ENCODE peak calls at places on chromosomes 13 and 19, in four cellular contexts. O, U, X and P are unnamed samples.
A peak's percentile ranks its signal among the peaks of the same experiment; 100 is the strongest.

GRCh38 chr13:70960841-70961443 is 852.7 kb upstream of the KLHL1 start:
- DNase-seq in U (no peak), X (peak; percentile 13), O (no peak), P (no peak)

GRCh38 chr19:46225558-46226004 is 4.0 kb upstream of the IGFL1 start:
- DNase-seq in O (no peak), U (no peak), X (peak; percentile 2), P (no peak)

GRCh38 chr19:11251217-11251616 is 11.1 kb downstream of the DOCK6 start:
- DNase-seq in X (no peak), U (no peak), O (no peak), P (no peak)

GRCh38 chr13:113837554-113838355 is 26.1 kb downstream of the GAS6 start:
- DNase-seq in O (peak; percentile 93), U (peak; percentile 86), X (peak; percentile 98), P (peak; percentile 98)

GRCh38 chr19:14419038-14419813 is at the start of gene DDX39A:
- DNase-seq in X (peak; percentile 99), U (peak; percentile 99), O (peak; percentile 99), P (peak; percentile 99)

GRCh38 chr13:74889321-74889720 is 592.6 kb downstream of the TBC1D4 start:
- DNase-seq in X (no peak), O (no peak), U (no peak), P (no peak)

GRCh38 chr19:5001547-5002131 is 32.7 kb downstream of the KDM4B start:
- DNase-seq in X (peak; percentile 71), U (no peak), O (no peak), P (no peak)

GRCh38 chr13:46864941-46865340 is 31.9 kb downstream of the HTR2A start:
- DNase-seq in X (no peak), O (no peak), U (no peak), P (no peak)

GRCh38 chr13:75181906-75182305 is 300.1 kb downstream of the TBC1D4 start:
- DNase-seq in O (no peak), X (peak; percentile 76), U (no peak), P (no peak)

GRCh38 chr13:41075034-41075433 is 13.7 kb downstream of the WBP4 start:
- DNase-seq in X (peak; percentile 49), O (no peak), U (no peak), P (no peak)

GRCh38 chr13:99227909-99228688 is 27.4 kb downstream of the UBAC2 start:
- DNase-seq in X (no peak), O (no peak), U (no peak), P (no peak)

GRCh38 chr13:24203726-24204295 is 43.3 kb downstream of the SPATA13 start:
- DNase-seq in U (no peak), X (peak; percentile 50), O (no peak), P (no peak)

GRCh38 chr13:43688230-43688907 is 98.4 kb downstream of the ENOX1 start:
- DNase-seq in O (peak; percentile 57), X (no peak), U (no peak), P (no peak)

GRCh38 chr13:45696610-45697226 is 5.4 kb upstream of the CBY2 start:
- DNase-seq in O (no peak), U (no peak), X (no peak), P (no peak)

GRCh38 chr13:96900992-96901391 is 93.3 kb downstream of the OXGR1 start:
- DNase-seq in U (no peak), X (no peak), O (no peak), P (no peak)

GRCh38 chr13:93246069-93246468 is 19.5 kb downstream of the GPC6 start:
- DNase-seq in X (no peak), U (no peak), O (no peak), P (no peak)

GRCh38 chr13:45413826-45414312 is 4.3 kb downstream of the SLC25A30 start:
- DNase-seq in U (no peak), O (no peak), X (no peak), P (no peak)

GRCh38 chr19:12834418-12834943 is at the start of gene RTBDN:
- DNase-seq in O (no peak), X (no peak), U (no peak), P (no peak)

GRCh38 chr19:15285896-15286591 is 46.3 kb downstream of the BRD4 start:
- DNase-seq in O (no peak), X (no peak), U (no peak), P (no peak)

GRCh38 chr13:32893176-32893575 is 123.0 kb upstream of the KL start:
- DNase-seq in O (no peak), X (no peak), U (no peak), P (no peak)

GRCh38 chr19:5358173-5358800 is 17.7 kb upstream of the PTPRS start:
- DNase-seq in U (no peak), O (no peak), X (peak; percentile 17), P (no peak)

GRCh38 chr19:2547033-2547680 is 71.2 kb downstream of the GADD45B start:
- DNase-seq in U (no peak), O (no peak), X (no peak), P (no peak)

GRCh38 chr19:33798701-33799111 is 2.0 kb downstream of the KCTD15 start:
- DNase-seq in X (peak; percentile 27), O (no peak), U (no peak), P (no peak)

GRCh38 chr13:84366484-84366883 is 484.2 kb upstream of the SLITRK1 start:
- DNase-seq in U (no peak), O (no peak), X (peak; percentile 7), P (no peak)

GRCh38 chr19:18612772-18613588 is at the start of gene TMEM59L:
- DNase-seq in X (no peak), U (no peak), O (no peak), P (no peak)

GRCh38 chr13:39779337-39780270 is 124.1 kb downstream of the COG6 start:
- DNase-seq in U (no peak), X (peak; percentile 36), O (no peak), P (no peak)

GRCh38 chr13:86585826-86586225 is 786.6 kb upstream of the SLITRK6 start:
- DNase-seq in X (peak; percentile 93), O (peak; percentile 6), U (peak; percentile 36), P (no peak)

GRCh38 chr13:94224670-94225069 is 254.8 kb downstream of the DCT start:
- DNase-seq in X (no peak), U (no peak), O (no peak), P (no peak)

GRCh38 chr13:20403826-20404225 is 121.8 kb downstream of the CRYL1 start:
- DNase-seq in X (no peak), U (no peak), O (no peak), P (no peak)

GRCh38 chr19:27796073-27796472 is 1416.9 kb downstream of the UQCRFS1 start:
- DNase-seq in U (no peak), X (no peak), O (no peak), P (no peak)

DNA sequence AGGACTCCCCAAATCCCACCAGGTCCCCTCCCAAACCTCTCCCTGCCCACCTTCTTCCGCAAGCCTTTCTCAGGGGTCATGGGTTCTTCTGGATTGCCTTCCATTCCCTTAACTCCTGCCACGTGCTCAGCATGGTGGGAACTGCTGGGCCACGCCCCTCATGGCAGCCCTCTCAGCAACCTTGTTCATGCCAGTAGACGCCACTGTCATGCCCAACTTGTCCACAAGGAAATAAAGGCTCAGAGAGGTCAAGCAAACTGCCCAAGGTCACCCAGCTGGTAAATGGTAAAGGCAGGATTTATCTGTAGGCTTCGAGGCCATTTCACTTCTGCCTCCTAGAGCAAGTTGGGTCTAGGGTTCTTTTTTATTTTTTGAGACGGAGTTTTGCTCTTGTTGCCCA is 10.9 kb downstream of the PRAM1 start:
- DNase-seq in U (no peak), X (no peak), O (no peak), P (no peak)
- TF ChIP-seq CTCF in U (no peak), X (no peak), O (no peak), P (no peak)

GRCh38 chr19:17125728-17126677 is 50.4 kb downstream of the MYO9B start:
- DNase-seq in O (peak; percentile 61), X (peak; percentile 25), U (peak; percentile 54), P (peak; percentile 44)
- H3K4me3 ChIP-seq in O (no peak overlapping the region), X (no peak overlapping the region), U (no peak overlapping the region), P (no peak overlapping the region)

DNA sequence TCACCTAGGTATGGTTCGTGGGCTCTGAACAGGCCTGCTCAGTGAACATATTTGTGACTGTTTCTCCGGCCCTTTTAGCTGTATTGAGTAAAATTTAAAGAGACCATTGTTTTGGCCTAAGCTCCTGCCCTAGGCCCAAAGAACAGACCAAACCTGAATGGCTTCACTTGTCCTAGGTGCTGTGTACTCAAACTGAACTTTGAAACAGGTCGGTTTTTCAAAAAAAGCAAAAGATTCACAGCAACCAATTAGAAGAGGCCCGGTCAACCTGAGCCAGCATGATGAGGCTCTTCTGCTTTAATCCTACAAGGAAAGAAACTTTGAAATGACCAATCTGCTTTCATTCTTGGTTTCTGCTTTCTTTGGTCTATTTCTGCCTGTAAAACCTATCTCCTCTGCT is 50.6 kb downstream of the USPL1 start:
- DNase-seq in X (no peak), U (no peak), O (no peak), P (no peak)
- H3K27ac ChIP-seq in X (no peak overlapping the region), U (no peak overlapping the region), O (no peak overlapping the region), P (no peak overlapping the region)

GRCh38 chr13:27353653-27354052 is 70.8 kb upstream of the GTF3A start:
- DNase-seq in U (no peak), X (no peak), O (no peak), P (no peak)

GRCh38 chr13:27355894-27356293 is 68.5 kb upstream of the GTF3A start:
- DNase-seq in U (no peak), X (no peak), O (no peak), P (no peak)

GRCh38 chr13:27353166-27353583 is 71.2 kb upstream of the GTF3A start:
- DNase-seq in X (peak; percentile 88), O (no peak), U (no peak), P (no peak)

GRCh38 chr13:27352698-27353097 is 71.7 kb upstream of the GTF3A start:
- DNase-seq in U (no peak), O (no peak), X (peak; percentile 11), P (no peak)

DNA sequence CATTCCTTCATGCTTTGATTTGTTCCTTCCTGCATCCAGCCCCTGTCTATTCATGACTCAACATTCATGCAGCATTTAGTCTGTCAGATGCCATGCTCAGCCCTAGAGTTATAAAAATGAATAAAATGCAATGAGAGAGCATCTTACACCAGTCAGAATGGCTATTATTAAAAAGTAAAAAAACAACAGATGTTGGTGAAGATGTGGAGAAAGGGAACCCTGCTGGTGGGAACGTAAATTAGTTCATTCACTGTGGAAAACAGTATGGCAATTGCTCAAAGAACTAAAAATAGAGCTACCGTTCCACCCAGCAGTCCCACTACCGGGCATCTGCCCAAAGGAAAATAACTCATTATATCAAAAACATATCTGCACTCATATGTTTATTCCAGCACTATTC is 70.0 kb upstream of the GTF3A start:
- DNase-seq in O (no peak), U (no peak), X (peak; percentile 77), P (no peak)
- TF ChIP-seq CTCF in O (peak; percentile 28), U (no peak), X (peak; percentile 47), P (no peak)